ENCODE peak calls at places on chromosomes 13 and 19, in ten cellular contexts. One of them, this sample, is unnamed.

GRCh38 chr19:32471095-32471494 is 65.5 kb downstream of the DPY19L3 start:
- DNase-seq in Peyer's patch: no peak
- DNase-seq in IMR-90: no peak
- DNase-seq in coronary artery: no peak
- DNase-seq in lower lobe of right lung: no peak
- DNase-seq in RWPE1: no peak
- DNase-seq in CD8-positive, alpha-beta memory T cell: no peak
- DNase-seq in uterus: no peak
- DNase-seq in esophagus squamous epithelium: no peak
- DNase-seq in substantia nigra: no peak
- DNase-seq in this sample: no peak

GRCh38 chr13:94860981-94861407 is 148.6 kb upstream of the SOX21 start:
- DNase-seq in uterus: no peak
- DNase-seq in CD8-positive, alpha-beta memory T cell: peak
- DNase-seq in coronary artery: no peak
- DNase-seq in IMR-90: peak
- DNase-seq in esophagus squamous epithelium: no peak
- DNase-seq in substantia nigra: no peak
- DNase-seq in lower lobe of right lung: no peak
- DNase-seq in Peyer's patch: no peak
- DNase-seq in RWPE1: no peak
- DNase-seq in this sample: peak

GRCh38 chr13:50437252-50437651 is 406.2 kb downstream of the DLEU7 start:
- DNase-seq in RWPE1: no peak
- DNase-seq in IMR-90: peak
- DNase-seq in coronary artery: no peak
- DNase-seq in Peyer's patch: no peak
- DNase-seq in esophagus squamous epithelium: no peak
- DNase-seq in substantia nigra: no peak
- DNase-seq in uterus: no peak
- DNase-seq in CD8-positive, alpha-beta memory T cell: no peak
- DNase-seq in lower lobe of right lung: no peak
- DNase-seq in this sample: no peak

GRCh38 chr13:20381401-20381800 is 144.3 kb downstream of the CRYL1 start:
- DNase-seq in uterus: no peak
- DNase-seq in esophagus squamous epithelium: no peak
- DNase-seq in CD8-positive, alpha-beta memory T cell: no peak
- DNase-seq in RWPE1: no peak
- DNase-seq in IMR-90: no peak
- DNase-seq in coronary artery: no peak
- DNase-seq in lower lobe of right lung: no peak
- DNase-seq in Peyer's patch: no peak
- DNase-seq in substantia nigra: no peak
- DNase-seq in this sample: no peak

GRCh38 chr13:51637852-51638496 is 53.7 kb downstream of the WDFY2 start:
- DNase-seq in RWPE1: no peak
- DNase-seq in esophagus squamous epithelium: no peak
- DNase-seq in uterus: no peak
- DNase-seq in IMR-90: no peak
- DNase-seq in coronary artery: no peak
- DNase-seq in CD8-positive, alpha-beta memory T cell: no peak
- DNase-seq in lower lobe of right lung: no peak
- DNase-seq in substantia nigra: no peak
- DNase-seq in Peyer's patch: no peak
- DNase-seq in this sample: no peak

GRCh38 chr13:85798999-85799646 is at the start of gene SLITRK6:
- DNase-seq in uterus: no peak
- DNase-seq in IMR-90: peak
- DNase-seq in lower lobe of right lung: no peak
- DNase-seq in RWPE1: peak
- DNase-seq in esophagus squamous epithelium: no peak
- DNase-seq in Peyer's patch: no peak
- DNase-seq in substantia nigra: no peak
- DNase-seq in coronary artery: no peak
- DNase-seq in CD8-positive, alpha-beta memory T cell: no peak
- DNase-seq in this sample: no peak

GRCh38 chr19:51948979-51949378 is 21.7 kb downstream of the ZNF613 start:
- DNase-seq in uterus: no peak
- DNase-seq in RWPE1: no peak
- DNase-seq in lower lobe of right lung: no peak
- DNase-seq in CD8-positive, alpha-beta memory T cell: no peak
- DNase-seq in Peyer's patch: no peak
- DNase-seq in esophagus squamous epithelium: no peak
- DNase-seq in IMR-90: peak
- DNase-seq in coronary artery: no peak
- DNase-seq in substantia nigra: peak
- DNase-seq in this sample: no peak

GRCh38 chr19:10769533-10770491 is 51.9 kb downstream of the DNM2 start:
- DNase-seq in Peyer's patch: no peak
- DNase-seq in substantia nigra: peak
- DNase-seq in IMR-90: peak
- DNase-seq in esophagus squamous epithelium: no peak
- DNase-seq in lower lobe of right lung: no peak
- DNase-seq in RWPE1: no peak
- DNase-seq in coronary artery: no peak
- DNase-seq in uterus: peak
- DNase-seq in CD8-positive, alpha-beta memory T cell: peak
- DNase-seq in this sample: peak

GRCh38 chr19:20167020-20167644 is at the start of gene ZNF486:
- DNase-seq in Peyer's patch: peak
- DNase-seq in uterus: peak
- DNase-seq in coronary artery: peak
- DNase-seq in esophagus squamous epithelium: peak
- DNase-seq in lower lobe of right lung: peak
- DNase-seq in RWPE1: peak
- DNase-seq in CD8-positive, alpha-beta memory T cell: peak
- DNase-seq in substantia nigra: peak
- DNase-seq in IMR-90: peak
- DNase-seq in this sample: peak

GRCh38 chr19:20165971-20166592 is 932 bp upstream of the ZNF486 start:
- DNase-seq in coronary artery: no peak
- DNase-seq in lower lobe of right lung: no peak
- DNase-seq in esophagus squamous epithelium: no peak
- DNase-seq in RWPE1: no peak
- DNase-seq in CD8-positive, alpha-beta memory T cell: no peak
- DNase-seq in substantia nigra: no peak
- DNase-seq in uterus: no peak
- DNase-seq in Peyer's patch: no peak
- DNase-seq in IMR-90: no peak
- DNase-seq in this sample: no peak

GRCh38 chr19:20164456-20164855 is 2.6 kb upstream of the ZNF486 start:
- DNase-seq in CD8-positive, alpha-beta memory T cell: no peak
- DNase-seq in RWPE1: no peak
- DNase-seq in esophagus squamous epithelium: no peak
- DNase-seq in Peyer's patch: no peak
- DNase-seq in uterus: no peak
- DNase-seq in lower lobe of right lung: no peak
- DNase-seq in IMR-90: no peak
- DNase-seq in substantia nigra: no peak
- DNase-seq in coronary artery: no peak
- DNase-seq in this sample: no peak

GRCh38 chr19:20162821-20163220 is 4.2 kb upstream of the ZNF486 start:
- DNase-seq in coronary artery: no peak
- DNase-seq in Peyer's patch: peak
- DNase-seq in IMR-90: no peak
- DNase-seq in substantia nigra: no peak
- DNase-seq in RWPE1: no peak
- DNase-seq in esophagus squamous epithelium: no peak
- DNase-seq in uterus: no peak
- DNase-seq in lower lobe of right lung: no peak
- DNase-seq in CD8-positive, alpha-beta memory T cell: peak
- DNase-seq in this sample: no peak
- H3K27ac ChIP-seq in coronary artery: no peak
- H3K27ac ChIP-seq in Peyer's patch: no peak
- H3K27ac ChIP-seq in IMR-90: no peak
- H3K27ac ChIP-seq in substantia nigra: no peak
- H3K27ac ChIP-seq in RWPE1: no peak
- H3K27ac ChIP-seq in esophagus squamous epithelium: no peak
- H3K27ac ChIP-seq in uterus: no peak
- H3K27ac ChIP-seq in lower lobe of right lung: no peak
- H3K27ac ChIP-seq in CD8-positive, alpha-beta memory T cell: no peak
- H3K27ac ChIP-seq in this sample: no peak

DNA sequence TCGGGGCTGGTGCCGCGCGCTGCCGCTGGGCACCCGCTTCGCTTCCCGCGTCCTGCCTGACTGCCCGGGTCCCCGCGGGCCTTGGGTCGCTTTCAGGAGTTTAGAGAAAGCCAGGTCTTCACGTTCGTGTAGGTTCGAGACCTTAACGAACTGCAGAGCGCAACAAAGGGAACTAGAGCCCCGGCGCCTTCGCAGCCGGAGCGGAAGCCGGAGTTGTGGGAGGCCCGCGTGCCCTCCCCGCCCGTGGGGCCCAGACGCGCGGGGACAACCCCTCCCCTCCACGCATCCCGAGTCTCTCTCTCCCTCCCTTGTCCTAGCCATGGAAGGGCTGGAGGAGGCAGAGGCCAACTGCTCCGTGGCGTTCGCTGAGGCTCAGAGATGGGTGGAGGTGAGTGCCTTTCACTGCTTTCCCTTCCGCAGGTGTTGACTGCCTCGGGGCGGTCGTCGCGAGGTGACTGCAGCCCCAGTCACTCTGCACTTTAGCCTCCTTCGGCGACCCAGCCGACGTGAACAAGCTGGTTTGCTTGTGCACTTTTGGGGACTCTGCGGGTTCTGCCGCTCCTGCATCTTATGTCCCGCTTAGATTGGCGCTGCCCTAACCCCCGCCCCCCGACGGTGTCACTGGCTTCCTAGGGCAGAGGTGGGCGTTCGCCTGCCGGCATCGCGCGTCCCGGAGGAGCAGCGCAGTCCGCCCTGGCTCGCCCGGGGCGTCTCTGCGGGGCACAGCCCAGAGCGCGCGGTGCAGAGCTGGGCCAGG is 387 bp downstream of the LMO7 start:
- DNase-seq in IMR-90: peak
- DNase-seq in lower lobe of right lung: peak
- DNase-seq in coronary artery: no peak
- DNase-seq in substantia nigra: no peak
- DNase-seq in CD8-positive, alpha-beta memory T cell: peak
- DNase-seq in esophagus squamous epithelium: no peak
- DNase-seq in RWPE1: peak
- DNase-seq in uterus: peak
- DNase-seq in Peyer's patch: peak
- DNase-seq in this sample: peak
- H3K27ac ChIP-seq in IMR-90: peak
- H3K27ac ChIP-seq in lower lobe of right lung: peak
- H3K27ac ChIP-seq in coronary artery: peak
- H3K27ac ChIP-seq in substantia nigra: no peak
- H3K27ac ChIP-seq in CD8-positive, alpha-beta memory T cell: peak
- H3K27ac ChIP-seq in esophagus squamous epithelium: peak
- H3K27ac ChIP-seq in RWPE1: peak
- H3K27ac ChIP-seq in uterus: peak
- H3K27ac ChIP-seq in Peyer's patch: peak
- H3K27ac ChIP-seq in this sample: no peak

GRCh38 chr19:35247526-35248309 is 1.1 kb upstream of the LSR start:
- DNase-seq in lower lobe of right lung: peak
- DNase-seq in Peyer's patch: peak
- DNase-seq in uterus: no peak
- DNase-seq in substantia nigra: no peak
- DNase-seq in coronary artery: no peak
- DNase-seq in esophagus squamous epithelium: no peak
- DNase-seq in RWPE1: peak
- DNase-seq in IMR-90: no peak
- DNase-seq in CD8-positive, alpha-beta memory T cell: peak
- DNase-seq in this sample: peak

GRCh38 chr19:35249146-35249847 is 495 bp downstream of the LSR start:
- DNase-seq in uterus: no peak
- DNase-seq in lower lobe of right lung: no peak
- DNase-seq in Peyer's patch: peak
- DNase-seq in substantia nigra: no peak
- DNase-seq in IMR-90: no peak
- DNase-seq in coronary artery: no peak
- DNase-seq in RWPE1: peak
- DNase-seq in CD8-positive, alpha-beta memory T cell: no peak
- DNase-seq in esophagus squamous epithelium: no peak
- DNase-seq in this sample: no peak

GRCh38 chr19:35248310-35249145 is at the start of gene LSR:
- DNase-seq in substantia nigra: no peak
- DNase-seq in lower lobe of right lung: peak
- DNase-seq in uterus: no peak
- DNase-seq in coronary artery: no peak
- DNase-seq in Peyer's patch: peak
- DNase-seq in esophagus squamous epithelium: no peak
- DNase-seq in IMR-90: no peak
- DNase-seq in CD8-positive, alpha-beta memory T cell: peak
- DNase-seq in RWPE1: peak
- DNase-seq in this sample: peak

GRCh38 chr19:35251456-35251855 is 2.7 kb downstream of the LSR start:
- DNase-seq in esophagus squamous epithelium: no peak
- DNase-seq in coronary artery: no peak
- DNase-seq in CD8-positive, alpha-beta memory T cell: no peak
- DNase-seq in uterus: no peak
- DNase-seq in substantia nigra: no peak
- DNase-seq in IMR-90: no peak
- DNase-seq in lower lobe of right lung: no peak
- DNase-seq in RWPE1: no peak
- DNase-seq in Peyer's patch: peak
- DNase-seq in this sample: no peak

DNA sequence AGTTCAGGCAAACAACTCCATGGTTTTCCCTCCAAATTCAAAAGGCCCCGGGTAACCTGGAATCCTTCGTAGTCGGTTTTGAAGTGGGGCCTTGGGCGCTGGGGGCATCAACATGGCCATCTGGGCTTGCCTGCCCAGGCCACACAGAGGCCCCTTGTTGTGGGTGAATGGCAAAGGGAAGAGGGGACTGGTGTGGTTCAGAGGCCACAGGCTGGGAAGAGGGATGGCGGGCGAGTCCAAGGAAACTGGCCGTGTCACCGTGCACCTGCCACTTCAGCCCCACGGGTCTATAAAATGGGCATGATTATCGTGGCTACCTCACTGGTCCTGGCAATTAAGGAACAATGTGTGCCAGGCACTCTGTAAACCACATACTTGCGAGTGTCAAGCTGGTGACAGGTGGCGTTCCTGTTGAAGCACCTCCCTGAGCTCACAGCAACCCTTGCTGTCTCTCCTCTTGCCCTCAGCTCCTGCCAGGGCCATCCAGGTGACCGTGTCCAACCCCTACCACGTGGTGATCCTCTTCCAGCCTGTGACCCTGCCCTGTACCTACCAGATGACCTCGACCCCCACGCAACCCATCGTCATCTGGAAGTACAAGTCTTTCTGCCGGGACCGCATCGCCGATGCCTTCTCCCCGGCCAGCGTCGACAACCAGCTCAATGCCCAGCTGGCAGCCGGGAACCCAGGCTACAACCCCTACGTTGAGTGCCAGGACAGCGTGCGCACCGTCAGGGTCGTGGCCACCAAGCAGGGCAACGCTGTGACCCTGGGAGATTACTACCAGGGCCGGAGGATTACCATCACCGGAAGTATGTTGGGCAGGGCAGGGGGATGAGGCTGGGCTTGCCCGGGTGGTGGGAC is 1.3 kb downstream of the LSR start:
- DNase-seq in substantia nigra: no peak
- DNase-seq in coronary artery: no peak
- DNase-seq in CD8-positive, alpha-beta memory T cell: no peak
- DNase-seq in IMR-90: no peak
- DNase-seq in lower lobe of right lung: no peak
- DNase-seq in Peyer's patch: peak
- DNase-seq in esophagus squamous epithelium: no peak
- DNase-seq in uterus: no peak
- DNase-seq in RWPE1: no peak
- DNase-seq in this sample: no peak
- H3K27ac ChIP-seq in substantia nigra: no peak
- H3K27ac ChIP-seq in coronary artery: no peak
- H3K27ac ChIP-seq in CD8-positive, alpha-beta memory T cell: peak
- H3K27ac ChIP-seq in IMR-90: no peak
- H3K27ac ChIP-seq in lower lobe of right lung: peak
- H3K27ac ChIP-seq in Peyer's patch: peak
- H3K27ac ChIP-seq in esophagus squamous epithelium: peak
- H3K27ac ChIP-seq in uterus: no peak
- H3K27ac ChIP-seq in RWPE1: no peak
- H3K27ac ChIP-seq in this sample: no peak

GRCh38 chr13:96391606-96392005 is 301.7 kb downstream of the HS6ST3 start:
- DNase-seq in uterus: no peak
- DNase-seq in esophagus squamous epithelium: no peak
- DNase-seq in coronary artery: no peak
- DNase-seq in CD8-positive, alpha-beta memory T cell: no peak
- DNase-seq in RWPE1: no peak
- DNase-seq in lower lobe of right lung: no peak
- DNase-seq in IMR-90: no peak
- DNase-seq in substantia nigra: no peak
- DNase-seq in Peyer's patch: no peak
- DNase-seq in this sample: no peak
- H3K27ac ChIP-seq in uterus: no peak
- H3K27ac ChIP-seq in esophagus squamous epithelium: no peak
- H3K27ac ChIP-seq in coronary artery: no peak
- H3K27ac ChIP-seq in CD8-positive, alpha-beta memory T cell: no peak
- H3K27ac ChIP-seq in RWPE1: no peak
- H3K27ac ChIP-seq in lower lobe of right lung: no peak
- H3K27ac ChIP-seq in IMR-90: no peak
- H3K27ac ChIP-seq in substantia nigra: no peak
- H3K27ac ChIP-seq in Peyer's patch: no peak
- H3K27ac ChIP-seq in this sample: no peak

This sample was measured in CD4-positive, CD25-positive, alpha-beta regulatory T cell.